ENCODE peak calls at places on chromosomes 4 and X, in nine cellular contexts. One of them, this sample, is unnamed.

GRCh38 chr4:153465922-153466636 is at the start of gene TMEM131L:
- DNase-seq in AG08395: peak
- DNase-seq in stimulated activated CD4-positive, alpha-beta T cell treated with anti-CD3 and anti-CD28 coated beads, Interleukin-2, amount 100 ng/mL, for 48 hours: peak
- DNase-seq in activated T-cell treated with anti-CD3 and anti-CD28 coated beads for 1 hour: no peak
- DNase-seq in tibial nerve: peak
- DNase-seq in brain microvascular endothelial cell: peak
- DNase-seq in left colon: peak
- DNase-seq in NT2/D1: no peak
- DNase-seq in GM04504: no peak
- DNase-seq in this sample: peak

GRCh38 chr4:119016636-119017035 is 119.0 kb upstream of the MYOZ2 start:
- DNase-seq in AG08395: peak
- DNase-seq in stimulated activated CD4-positive, alpha-beta T cell treated with anti-CD3 and anti-CD28 coated beads, Interleukin-2, amount 100 ng/mL, for 48 hours: no peak
- DNase-seq in activated T-cell treated with anti-CD3 and anti-CD28 coated beads for 1 hour: no peak
- DNase-seq in tibial nerve: no peak
- DNase-seq in brain microvascular endothelial cell: no peak
- DNase-seq in left colon: no peak
- DNase-seq in NT2/D1: no peak
- DNase-seq in GM04504: peak
- DNase-seq in this sample: no peak

GRCh38 chr4:75655562-75655961 is 17.6 kb downstream of the G3BP2 start:
- DNase-seq in AG08395: no peak
- DNase-seq in stimulated activated CD4-positive, alpha-beta T cell treated with anti-CD3 and anti-CD28 coated beads, Interleukin-2, amount 100 ng/mL, for 48 hours: no peak
- DNase-seq in activated T-cell treated with anti-CD3 and anti-CD28 coated beads for 1 hour: no peak
- DNase-seq in tibial nerve: no peak
- DNase-seq in brain microvascular endothelial cell: no peak
- DNase-seq in left colon: no peak
- DNase-seq in NT2/D1: no peak
- DNase-seq in GM04504: no peak
- DNase-seq in this sample: no peak

GRCh38 chr4:47462799-47463234 is 685 bp downstream of the COMMD8 start:
- DNase-seq in AG08395: no peak
- DNase-seq in stimulated activated CD4-positive, alpha-beta T cell treated with anti-CD3 and anti-CD28 coated beads, Interleukin-2, amount 100 ng/mL, for 48 hours: no peak
- DNase-seq in activated T-cell treated with anti-CD3 and anti-CD28 coated beads for 1 hour: no peak
- DNase-seq in tibial nerve: no peak
- DNase-seq in brain microvascular endothelial cell: no peak
- DNase-seq in left colon: no peak
- DNase-seq in NT2/D1: no peak
- DNase-seq in GM04504: no peak
- DNase-seq in this sample: no peak

GRCh38 chr4:78345237-78345636 is 206.3 kb upstream of the ANXA3 start:
- DNase-seq in AG08395: no peak
- DNase-seq in stimulated activated CD4-positive, alpha-beta T cell treated with anti-CD3 and anti-CD28 coated beads, Interleukin-2, amount 100 ng/mL, for 48 hours: no peak
- DNase-seq in activated T-cell treated with anti-CD3 and anti-CD28 coated beads for 1 hour: no peak
- DNase-seq in tibial nerve: no peak
- DNase-seq in brain microvascular endothelial cell: no peak
- DNase-seq in left colon: no peak
- DNase-seq in NT2/D1: no peak
- DNase-seq in GM04504: no peak
- DNase-seq in this sample: no peak

GRCh38 chr4:6749340-6750171 is 33.0 kb upstream of the KIAA0232 start:
- DNase-seq in AG08395: peak
- DNase-seq in stimulated activated CD4-positive, alpha-beta T cell treated with anti-CD3 and anti-CD28 coated beads, Interleukin-2, amount 100 ng/mL, for 48 hours: no peak
- DNase-seq in activated T-cell treated with anti-CD3 and anti-CD28 coated beads for 1 hour: no peak
- DNase-seq in tibial nerve: peak
- DNase-seq in brain microvascular endothelial cell: peak
- DNase-seq in left colon: peak
- DNase-seq in NT2/D1: no peak
- DNase-seq in GM04504: no peak
- DNase-seq in this sample: no peak

GRCh38 chr4:7415927-7416686 is 18.6 kb downstream of the PSAPL1 start:
- DNase-seq in AG08395: no peak
- DNase-seq in stimulated activated CD4-positive, alpha-beta T cell treated with anti-CD3 and anti-CD28 coated beads, Interleukin-2, amount 100 ng/mL, for 48 hours: no peak
- DNase-seq in activated T-cell treated with anti-CD3 and anti-CD28 coated beads for 1 hour: no peak
- DNase-seq in tibial nerve: no peak
- DNase-seq in brain microvascular endothelial cell: no peak
- DNase-seq in left colon: no peak
- DNase-seq in NT2/D1: no peak
- DNase-seq in GM04504: no peak
- DNase-seq in this sample: no peak

GRCh38 chr4:134499074-134499473 is 297.5 kb upstream of the PABPC4L start:
- DNase-seq in AG08395: no peak
- DNase-seq in stimulated activated CD4-positive, alpha-beta T cell treated with anti-CD3 and anti-CD28 coated beads, Interleukin-2, amount 100 ng/mL, for 48 hours: no peak
- DNase-seq in activated T-cell treated with anti-CD3 and anti-CD28 coated beads for 1 hour: no peak
- DNase-seq in tibial nerve: no peak
- DNase-seq in brain microvascular endothelial cell: no peak
- DNase-seq in left colon: no peak
- DNase-seq in NT2/D1: no peak
- DNase-seq in GM04504: no peak
- DNase-seq in this sample: no peak

GRCh38 chrX:115487608-115488007 is 73.4 kb upstream of the PLS3 start:
- DNase-seq in AG08395: no peak
- DNase-seq in stimulated activated CD4-positive, alpha-beta T cell treated with anti-CD3 and anti-CD28 coated beads, Interleukin-2, amount 100 ng/mL, for 48 hours: no peak
- DNase-seq in activated T-cell treated with anti-CD3 and anti-CD28 coated beads for 1 hour: no peak
- DNase-seq in tibial nerve: no peak
- DNase-seq in brain microvascular endothelial cell: no peak
- DNase-seq in left colon: no peak
- DNase-seq in NT2/D1: no peak
- DNase-seq in GM04504: no peak
- DNase-seq in this sample: no peak

GRCh38 chrX:132491191-132491590 is 2.4 kb upstream of the MBNL3 start:
- DNase-seq in AG08395: no peak
- DNase-seq in stimulated activated CD4-positive, alpha-beta T cell treated with anti-CD3 and anti-CD28 coated beads, Interleukin-2, amount 100 ng/mL, for 48 hours: no peak
- DNase-seq in activated T-cell treated with anti-CD3 and anti-CD28 coated beads for 1 hour: no peak
- DNase-seq in tibial nerve: peak
- DNase-seq in brain microvascular endothelial cell: no peak
- DNase-seq in left colon: no peak
- DNase-seq in NT2/D1: no peak
- DNase-seq in GM04504: no peak
- DNase-seq in this sample: peak

GRCh38 chr4:56099378-56099786 is 150.6 kb downstream of the CEP135 start:
- DNase-seq in AG08395: no peak
- DNase-seq in stimulated activated CD4-positive, alpha-beta T cell treated with anti-CD3 and anti-CD28 coated beads, Interleukin-2, amount 100 ng/mL, for 48 hours: no peak
- DNase-seq in activated T-cell treated with anti-CD3 and anti-CD28 coated beads for 1 hour: no peak
- DNase-seq in tibial nerve: no peak
- DNase-seq in brain microvascular endothelial cell: no peak
- DNase-seq in left colon: no peak
- DNase-seq in NT2/D1: no peak
- DNase-seq in GM04504: no peak
- DNase-seq in this sample: no peak

GRCh38 chrX:81377329-81377728 is 175.4 kb downstream of the SH3BGRL start:
- DNase-seq in AG08395: peak
- DNase-seq in stimulated activated CD4-positive, alpha-beta T cell treated with anti-CD3 and anti-CD28 coated beads, Interleukin-2, amount 100 ng/mL, for 48 hours: no peak
- DNase-seq in activated T-cell treated with anti-CD3 and anti-CD28 coated beads for 1 hour: no peak
- DNase-seq in tibial nerve: peak
- DNase-seq in brain microvascular endothelial cell: peak
- DNase-seq in left colon: no peak
- DNase-seq in NT2/D1: peak
- DNase-seq in GM04504: peak
- DNase-seq in this sample: no peak

GRCh38 chrX:3712080-3712869 is 1.2 kb downstream of the PRKX start:
- DNase-seq in AG08395: peak
- DNase-seq in stimulated activated CD4-positive, alpha-beta T cell treated with anti-CD3 and anti-CD28 coated beads, Interleukin-2, amount 100 ng/mL, for 48 hours: no peak
- DNase-seq in activated T-cell treated with anti-CD3 and anti-CD28 coated beads for 1 hour: no peak
- DNase-seq in tibial nerve: peak
- DNase-seq in brain microvascular endothelial cell: peak
- DNase-seq in left colon: peak
- DNase-seq in NT2/D1: no peak
- DNase-seq in GM04504: peak
- DNase-seq in this sample: no peak

GRCh38 chr4:48194986-48195773 is 61.1 kb upstream of the TXK start:
- DNase-seq in AG08395: no peak
- DNase-seq in stimulated activated CD4-positive, alpha-beta T cell treated with anti-CD3 and anti-CD28 coated beads, Interleukin-2, amount 100 ng/mL, for 48 hours: no peak
- DNase-seq in activated T-cell treated with anti-CD3 and anti-CD28 coated beads for 1 hour: no peak
- DNase-seq in tibial nerve: no peak
- DNase-seq in brain microvascular endothelial cell: no peak
- DNase-seq in left colon: no peak
- DNase-seq in NT2/D1: no peak
- DNase-seq in GM04504: peak
- DNase-seq in this sample: peak

GRCh38 chr4:28686618-28687017 is 1826.0 kb downstream of the STIM2 start:
- DNase-seq in AG08395: peak
- DNase-seq in stimulated activated CD4-positive, alpha-beta T cell treated with anti-CD3 and anti-CD28 coated beads, Interleukin-2, amount 100 ng/mL, for 48 hours: no peak
- DNase-seq in activated T-cell treated with anti-CD3 and anti-CD28 coated beads for 1 hour: no peak
- DNase-seq in tibial nerve: no peak
- DNase-seq in brain microvascular endothelial cell: peak
- DNase-seq in left colon: peak
- DNase-seq in NT2/D1: peak
- DNase-seq in GM04504: no peak
- DNase-seq in this sample: no peak

GRCh38 chrX:119753639-119754257 is 4.6 kb upstream of the SOWAHD start:
- DNase-seq in AG08395: no peak
- DNase-seq in stimulated activated CD4-positive, alpha-beta T cell treated with anti-CD3 and anti-CD28 coated beads, Interleukin-2, amount 100 ng/mL, for 48 hours: peak
- DNase-seq in activated T-cell treated with anti-CD3 and anti-CD28 coated beads for 1 hour: no peak
- DNase-seq in tibial nerve: peak
- DNase-seq in brain microvascular endothelial cell: peak
- DNase-seq in left colon: no peak
- DNase-seq in NT2/D1: no peak
- DNase-seq in GM04504: no peak
- DNase-seq in this sample: peak

GRCh38 chrX:63929608-63930007 is 144.6 kb upstream of the ARHGEF9 start:
- DNase-seq in AG08395: no peak
- DNase-seq in stimulated activated CD4-positive, alpha-beta T cell treated with anti-CD3 and anti-CD28 coated beads, Interleukin-2, amount 100 ng/mL, for 48 hours: no peak
- DNase-seq in activated T-cell treated with anti-CD3 and anti-CD28 coated beads for 1 hour: no peak
- DNase-seq in tibial nerve: no peak
- DNase-seq in brain microvascular endothelial cell: no peak
- DNase-seq in left colon: no peak
- DNase-seq in NT2/D1: no peak
- DNase-seq in GM04504: no peak
- DNase-seq in this sample: no peak

GRCh38 chrX:21373637-21374162 is 518 bp upstream of the CNKSR2 start:
- DNase-seq in AG08395: no peak
- DNase-seq in stimulated activated CD4-positive, alpha-beta T cell treated with anti-CD3 and anti-CD28 coated beads, Interleukin-2, amount 100 ng/mL, for 48 hours: no peak
- DNase-seq in activated T-cell treated with anti-CD3 and anti-CD28 coated beads for 1 hour: peak
- DNase-seq in tibial nerve: no peak
- DNase-seq in brain microvascular endothelial cell: no peak
- DNase-seq in left colon: peak
- DNase-seq in NT2/D1: no peak
- DNase-seq in GM04504: no peak
- DNase-seq in this sample: no peak

GRCh38 chr4:23068287-23068686 is 375.6 kb downstream of the GBA3 start:
- DNase-seq in AG08395: no peak
- DNase-seq in stimulated activated CD4-positive, alpha-beta T cell treated with anti-CD3 and anti-CD28 coated beads, Interleukin-2, amount 100 ng/mL, for 48 hours: no peak
- DNase-seq in activated T-cell treated with anti-CD3 and anti-CD28 coated beads for 1 hour: no peak
- DNase-seq in tibial nerve: no peak
- DNase-seq in brain microvascular endothelial cell: no peak
- DNase-seq in left colon: no peak
- DNase-seq in NT2/D1: no peak
- DNase-seq in GM04504: no peak
- DNase-seq in this sample: no peak

GRCh38 chr4:176792348-176793059 is at the start of gene VEGFC:
- DNase-seq in AG08395: peak
- DNase-seq in stimulated activated CD4-positive, alpha-beta T cell treated with anti-CD3 and anti-CD28 coated beads, Interleukin-2, amount 100 ng/mL, for 48 hours: no peak
- DNase-seq in activated T-cell treated with anti-CD3 and anti-CD28 coated beads for 1 hour: no peak
- DNase-seq in tibial nerve: no peak
- DNase-seq in brain microvascular endothelial cell: peak
- DNase-seq in left colon: peak
- DNase-seq in NT2/D1: peak
- DNase-seq in GM04504: peak
- DNase-seq in this sample: no peak

GRCh38 chr4:153205757-153206156 is 1.5 kb downstream of the TRIM2 start:
- DNase-seq in AG08395: no peak
- DNase-seq in stimulated activated CD4-positive, alpha-beta T cell treated with anti-CD3 and anti-CD28 coated beads, Interleukin-2, amount 100 ng/mL, for 48 hours: no peak
- DNase-seq in activated T-cell treated with anti-CD3 and anti-CD28 coated beads for 1 hour: no peak
- DNase-seq in tibial nerve: no peak
- DNase-seq in brain microvascular endothelial cell: peak
- DNase-seq in left colon: peak
- DNase-seq in NT2/D1: no peak
- DNase-seq in GM04504: no peak
- DNase-seq in this sample: no peak

GRCh38 chrX:111822191-111822590 is 53.8 kb upstream of the TRPC5OS start:
- DNase-seq in AG08395: no peak
- DNase-seq in stimulated activated CD4-positive, alpha-beta T cell treated with anti-CD3 and anti-CD28 coated beads, Interleukin-2, amount 100 ng/mL, for 48 hours: no peak
- DNase-seq in activated T-cell treated with anti-CD3 and anti-CD28 coated beads for 1 hour: no peak
- DNase-seq in tibial nerve: no peak
- DNase-seq in brain microvascular endothelial cell: no peak
- DNase-seq in left colon: no peak
- DNase-seq in NT2/D1: no peak
- DNase-seq in GM04504: no peak
- DNase-seq in this sample: no peak

GRCh38 chr4:17636696-17637351 is 22.4 kb downstream of the MED28 start:
- DNase-seq in AG08395: peak
- DNase-seq in stimulated activated CD4-positive, alpha-beta T cell treated with anti-CD3 and anti-CD28 coated beads, Interleukin-2, amount 100 ng/mL, for 48 hours: peak
- DNase-seq in activated T-cell treated with anti-CD3 and anti-CD28 coated beads for 1 hour: peak
- DNase-seq in tibial nerve: peak
- DNase-seq in brain microvascular endothelial cell: peak
- DNase-seq in left colon: peak
- DNase-seq in NT2/D1: peak
- DNase-seq in GM04504: peak
- DNase-seq in this sample: no peak

This sample was measured in SIG-M5.